ENCODE peak calls at places on chromosomes 13 and 19, in five cellular contexts. O, S, U, N and C are unnamed samples.

GRCh38 chr19:39307233-39307821 is 11.1 kb downstream of the IFNL1 start:
- DNase-seq in O (peak), S (no peak), U (no peak), N (no peak), C (no peak)

GRCh38 chr19:55172741-55173140 is 6.3 kb upstream of the DNAAF3 start:
- DNase-seq in O (no peak), S (no peak), U (peak), N (no peak), C (no peak)

GRCh38 chr13:40660692-40661091 is 5.7 kb downstream of the FOXO1 start:
- DNase-seq in O (no peak), S (no peak), U (no peak), N (no peak), C (no peak)

GRCh38 chr13:29706923-29707322 is 111.4 kb upstream of the SLC7A1 start:
- DNase-seq in O (no peak), S (no peak), U (no peak), N (no peak), C (no peak)

GRCh38 chr19:12939292-12939606 is 840 bp downstream of the CALR start:
- DNase-seq in O (no peak), S (no peak), U (no peak), N (no peak), C (no peak)

GRCh38 chr19:58021541-58022282 is 12.1 kb upstream of the ZSCAN1 start:
- DNase-seq in O (peak), S (no peak), U (peak), N (peak), C (peak)

GRCh38 chr13:62432906-62433305 is 1017.3 kb upstream of the PCDH20 start:
- DNase-seq in O (peak), S (no peak), U (no peak), N (no peak), C (no peak)

GRCh38 chr19:55070755-55071502 is 4.7 kb upstream of the EPS8L1 start:
- DNase-seq in O (no peak), S (no peak), U (peak), N (no peak), C (peak)

GRCh38 chr19:58034476-58034790 is 608 bp downstream of the ZSCAN1 start:
- DNase-seq in O (peak), S (no peak), U (no peak), N (no peak), C (no peak)

GRCh38 chr13:32381539-32381938 is 46.4 kb downstream of the N4BP2L1 start:
- DNase-seq in O (peak), S (no peak), U (peak), N (peak), C (peak)
- TF ChIP-seq JUNB in O (no peak), S (no peak), U (no peak), N (no peak), C (no peak)

GRCh38 chr19:53624776-53625540 is 6.8 kb upstream of the DPRX start:
- DNase-seq in O (no peak), S (no peak), U (no peak), N (no peak), C (no peak)

GRCh38 chr19:53631949-53632407 is at the start of gene DPRX:
- DNase-seq in O (no peak), S (no peak), U (no peak), N (no peak), C (no peak)

GRCh38 chr19:53621885-53622710 is 9.7 kb upstream of the DPRX start:
- DNase-seq in O (no peak), S (no peak), U (peak), N (peak), C (no peak)

DNA sequence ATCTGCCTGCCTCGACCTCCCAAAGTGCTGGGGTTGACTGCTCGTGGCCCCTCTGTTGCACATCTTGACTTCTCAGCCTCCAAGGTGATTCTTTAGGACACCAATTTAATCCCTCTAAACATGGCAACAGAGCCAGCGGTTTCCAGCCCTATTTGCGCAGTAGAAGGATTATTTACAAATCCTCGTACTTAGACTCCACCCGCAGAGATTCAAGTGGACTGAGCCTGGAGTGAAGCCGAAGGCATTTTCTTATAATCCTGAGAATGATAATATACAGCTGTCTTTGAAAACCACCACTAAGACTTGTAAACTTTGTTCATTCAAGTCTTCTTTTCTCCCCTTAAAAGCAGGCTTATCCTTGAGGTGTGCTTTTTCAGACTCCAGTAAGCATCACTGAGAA is 4.9 kb upstream of the DPRX start:
- DNase-seq in O (no peak), S (no peak), U (no peak), N (no peak), C (no peak)
- TF ChIP-seq JUNB in O (no peak), S (no peak), U (no peak), N (no peak), C (no peak)

DNA sequence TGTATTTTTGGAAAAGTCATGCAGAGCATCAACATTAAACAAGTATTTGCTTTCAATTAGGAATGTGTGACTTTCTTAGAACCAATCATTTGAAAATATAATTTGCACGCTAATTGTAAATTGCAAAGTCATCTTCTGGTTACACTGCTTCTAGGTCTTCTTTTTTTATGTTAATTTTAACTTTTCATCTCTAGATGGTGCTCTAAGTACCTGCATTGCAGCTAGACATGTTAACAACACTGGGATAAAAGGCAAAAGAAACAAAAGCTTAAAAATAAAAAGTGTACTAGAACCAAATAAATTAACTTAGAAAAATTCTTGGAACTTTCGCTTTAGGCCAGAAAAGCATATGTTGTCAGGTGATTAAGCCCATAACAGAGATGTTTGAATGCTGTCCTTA is 2758.2 kb downstream of the PCDH9 start:
- DNase-seq in O (peak), S (no peak), U (peak), N (peak), C (no peak)
- TF ChIP-seq JUNB in O (no peak), S (no peak), U (no peak), N (no peak), C (no peak)

DNA sequence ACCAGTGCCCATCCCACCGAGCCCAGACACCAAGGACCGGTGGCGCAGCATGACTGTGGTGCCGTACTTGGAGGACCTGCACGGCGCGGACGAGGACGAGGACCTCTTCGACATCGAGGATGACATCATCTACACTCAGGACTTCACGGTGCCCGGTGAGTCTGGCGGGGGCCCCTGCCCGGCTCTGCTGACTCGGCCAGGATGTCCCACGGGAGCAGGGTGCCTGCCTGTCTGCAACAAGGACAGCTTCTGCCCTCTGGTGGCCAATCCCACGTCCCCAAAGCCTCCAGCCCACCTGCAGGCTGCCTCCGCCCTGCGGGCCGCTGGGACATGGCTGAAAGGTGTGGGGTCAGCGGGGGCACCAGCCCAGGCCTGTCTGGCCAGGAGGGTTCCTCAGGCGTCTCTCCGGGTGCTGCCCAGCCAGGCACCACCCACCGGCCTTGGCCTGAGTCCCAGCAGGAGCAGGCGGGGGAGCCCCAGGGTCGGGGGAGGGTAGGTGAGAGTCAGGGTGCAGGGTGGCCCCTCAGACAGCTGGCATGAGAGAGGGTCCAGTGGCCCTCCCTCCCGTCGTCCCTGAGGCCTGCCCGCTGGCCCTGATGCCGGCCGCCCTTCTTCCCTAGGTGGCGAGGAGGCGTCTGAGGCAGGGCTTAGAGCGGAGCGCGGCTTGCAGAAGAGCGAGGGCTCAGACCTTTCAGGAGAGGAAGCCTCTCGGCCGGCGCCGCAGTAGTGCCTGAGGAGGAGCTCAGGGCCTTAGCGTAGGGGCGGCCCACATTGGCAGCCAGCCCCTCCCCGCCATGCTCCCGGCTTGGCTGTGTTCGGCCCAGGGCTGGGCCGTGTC is 14.6 kb downstream of the CBARP start:
- DNase-seq in O (peak), S (no peak), U (peak), N (no peak), C (peak)
- TF ChIP-seq JUNB in O (no peak), S (no peak), U (no peak), N (no peak), C (no peak)

GRCh38 chr19:47071731-47072130 is 23.3 kb upstream of the TMEM160 start:
- DNase-seq in O (no peak), S (no peak), U (no peak), N (no peak), C (no peak)

GRCh38 chr19:47074621-47075020 is 26.2 kb upstream of the TMEM160 start:
- DNase-seq in O (no peak), S (no peak), U (no peak), N (no peak), C (no peak)

GRCh38 chr19:47072323-47072722 is 23.9 kb upstream of the TMEM160 start:
- DNase-seq in O (no peak), S (no peak), U (no peak), N (no peak), C (no peak)

GRCh38 chr19:47075179-47075811 is 26.9 kb upstream of the TMEM160 start:
- DNase-seq in O (no peak), S (no peak), U (no peak), N (no peak), C (no peak)

DNA sequence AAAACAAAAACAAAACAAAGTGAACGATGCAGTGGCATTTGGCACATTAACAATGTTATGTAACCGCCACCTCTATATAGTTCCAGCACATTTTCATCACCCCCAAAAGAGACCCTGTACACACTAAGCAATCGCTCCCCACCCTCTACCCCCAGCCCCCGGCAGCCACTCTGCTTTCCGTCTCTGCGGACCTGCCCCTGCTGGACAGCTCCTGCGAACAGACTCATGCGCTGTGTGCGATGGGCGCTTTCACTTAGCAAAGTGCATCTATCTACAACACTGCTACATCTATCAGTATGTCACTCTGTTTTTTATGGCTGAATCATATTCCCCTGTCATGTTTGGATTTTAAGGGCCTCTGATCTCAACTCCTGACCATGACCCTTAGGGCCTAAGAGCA is 25.1 kb upstream of the TMEM160 start:
- DNase-seq in O (no peak), S (no peak), U (no peak), N (no peak), C (no peak)
- TF ChIP-seq JUNB in O (no peak), S (no peak), U (no peak), N (no peak), C (no peak)

GRCh38 chr13:48545608-48546007 is 12.7 kb upstream of the RCBTB2 start:
- DNase-seq in O (no peak), S (no peak), U (no peak), N (peak), C (no peak)
- TF ChIP-seq JUNB in O (no peak), S (no peak), U (no peak), N (no peak), C (no peak)

DNA sequence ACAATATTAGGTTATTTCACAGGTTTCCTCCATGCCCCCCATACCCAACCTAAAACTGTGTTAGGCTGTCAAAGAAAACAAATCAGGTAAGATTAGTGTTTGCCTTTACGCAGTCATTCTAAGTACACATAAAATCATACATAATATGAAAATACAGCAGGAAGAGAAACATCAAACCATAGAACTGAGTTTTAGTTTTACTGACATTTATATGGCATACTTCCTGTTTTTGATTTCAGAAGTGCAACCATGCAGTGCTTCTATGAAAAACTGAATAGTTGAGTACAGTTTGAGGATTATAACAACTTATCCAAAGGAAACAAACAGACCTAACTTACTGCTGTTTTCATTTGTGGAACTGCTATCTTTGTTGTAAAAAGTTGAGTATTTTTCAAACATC is 91.3 kb downstream of the KCNRG start:
- DNase-seq in O (no peak), S (no peak), U (no peak), N (no peak), C (no peak)
- TF ChIP-seq JUNB in O (no peak), S (peak), U (no peak), N (no peak), C (no peak)

GRCh38 chr13:38566023-38566422 is 120.9 kb upstream of the FREM2 start:
- DNase-seq in O (no peak), S (no peak), U (no peak), N (no peak), C (no peak)

GRCh38 chr13:38564751-38565150 is 122.1 kb upstream of the FREM2 start:
- DNase-seq in O (no peak), S (no peak), U (no peak), N (no peak), C (no peak)

GRCh38 chr13:38563739-38564138 is 123.1 kb upstream of the FREM2 start:
- DNase-seq in O (no peak), S (no peak), U (no peak), N (no peak), C (no peak)

GRCh38 chr13:38570706-38571105 is 116.2 kb upstream of the FREM2 start:
- DNase-seq in O (no peak), S (no peak), U (no peak), N (no peak), C (no peak)

DNA sequence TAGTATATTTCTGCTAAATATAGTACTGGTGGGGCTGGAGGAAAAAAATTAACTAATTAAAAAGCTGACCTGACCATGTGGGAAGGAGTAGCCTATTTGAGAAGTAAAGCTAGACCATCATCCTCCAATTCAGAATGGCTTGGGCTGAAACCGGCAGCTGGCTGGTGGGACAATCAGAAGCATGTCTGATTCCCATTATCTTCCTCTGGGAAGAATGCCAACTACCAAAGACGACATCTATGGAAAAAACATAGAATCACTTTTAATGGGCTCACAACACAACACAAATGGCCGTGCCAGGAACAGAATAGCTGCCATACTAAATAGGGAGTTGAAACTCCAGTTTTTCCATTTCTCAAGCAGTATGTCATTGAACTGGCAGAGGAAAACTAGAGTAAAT is 120.4 kb upstream of the FREM2 start:
- DNase-seq in O (no peak), S (no peak), U (no peak), N (no peak), C (no peak)
- TF ChIP-seq JUNB in O (no peak), S (no peak), U (no peak), N (no peak), C (no peak)

DNA sequence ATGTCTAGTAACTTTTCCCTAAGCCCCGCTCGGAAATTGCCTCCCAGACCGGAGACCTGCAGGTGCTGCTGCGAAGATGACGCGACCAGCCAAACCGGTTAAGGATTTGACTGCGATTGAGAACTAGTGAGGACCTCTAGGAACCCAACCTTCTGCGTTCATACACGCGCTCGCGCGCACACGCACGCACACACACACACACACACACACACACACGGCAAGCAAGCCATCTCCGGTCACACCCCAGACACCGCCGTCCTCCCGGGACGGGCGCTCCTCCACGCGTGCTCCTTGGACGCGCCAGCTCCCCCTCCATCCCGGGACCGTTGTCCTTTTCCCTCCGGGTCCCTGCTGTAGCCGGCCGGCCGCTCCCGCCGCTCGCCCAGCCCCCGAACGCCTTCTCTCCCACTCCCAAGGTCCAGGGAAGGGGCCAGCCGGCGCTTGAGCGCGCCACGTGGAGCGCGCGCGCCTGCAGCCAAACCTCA is 1.2 kb downstream of the TBC1D4 start:
- DNase-seq in O (peak), S (no peak), U (peak), N (peak), C (peak)
- TF ChIP-seq JUNB in O (no peak), S (no peak), U (no peak), N (no peak), C (no peak)